ENCODE peak calls at places on chromosomes 2 and 18, in nine cellular contexts. I, E, H, N, J, V, Q, G and T are unnamed samples.

GRCh38 chr18:79779021-79779699 is 18.6 kb upstream of the KCNG2 start:
- DNase-seq in V (peak), Q (no peak), J (no peak), H (no peak), E (peak), I (no peak), N (no peak), G (peak), T (no peak)

GRCh38 chr18:13003466-13003896 is 12.3 kb downstream of the CEP192 start:
- DNase-seq in E (no peak), H (peak), J (peak), V (peak), N (no peak), G (no peak), Q (peak), I (peak), T (peak)

GRCh38 chr2:130376433-130377293 is 20.8 kb downstream of the PTPN18 start:
- DNase-seq in J (no peak), Q (no peak), V (no peak), I (no peak), G (peak), H (no peak), E (peak), N (no peak), T (no peak)

GRCh38 chr18:64165906-64166305 is 17.0 kb upstream of the LINC00305 start:
- DNase-seq in I (peak), J (peak), V (no peak), H (no peak), Q (no peak), G (no peak), E (no peak), N (no peak), T (no peak)

GRCh38 chr2:15941483-15941853 is 1.1 kb downstream of the MYCN start:
- DNase-seq in H (no peak), J (no peak), E (no peak), Q (no peak), N (no peak), V (peak), G (no peak), I (no peak), T (no peak)

GRCh38 chr2:180101846-180102245 is 94.7 kb upstream of the CWC22 start:
- DNase-seq in J (no peak), H (no peak), G (no peak), Q (no peak), V (no peak), E (no peak), N (no peak), I (no peak), T (no peak)

GRCh38 chr18:32530947-32531651 is 60.4 kb upstream of the GAREM1 start:
- DNase-seq in V (no peak), N (no peak), H (no peak), E (no peak), Q (peak), J (peak), I (no peak), G (no peak), T (peak)

GRCh38 chr2:231296401-231296800 is 98.0 kb downstream of the ARMC9 start:
- DNase-seq in E (no peak), H (no peak), V (no peak), I (no peak), J (no peak), N (no peak), G (no peak), Q (no peak), T (no peak)

GRCh38 chr18:76405761-76406356 is 89.2 kb downstream of the ZNF516 start:
- DNase-seq in H (peak), E (peak), I (peak), G (peak), N (no peak), V (peak), Q (peak), J (no peak), T (peak)

GRCh38 chr2:66840321-66841014 is 405.5 kb downstream of the MEIS1 start:
- DNase-seq in N (no peak), G (no peak), J (no peak), H (no peak), E (no peak), V (no peak), I (no peak), Q (no peak), T (no peak)

GRCh38 chr2:148021059-148021985 is at the start of gene MBD5:
- DNase-seq in I (peak), J (peak), V (peak), E (peak), H (peak), Q (peak), G (peak), N (peak), T (peak)

GRCh38 chr2:24273598-24273997 is 86.7 kb downstream of the ITSN2 start:
- DNase-seq in I (no peak), G (no peak), E (no peak), V (no peak), N (no peak), J (no peak), H (no peak), Q (no peak), T (no peak)

GRCh38 chr2:45885111-45885685 is 233.7 kb downstream of the PRKCE start:
- DNase-seq in J (peak), E (no peak), G (no peak), Q (no peak), N (no peak), V (peak), H (no peak), I (no peak), T (no peak)

GRCh38 chr2:132790232-132790755 is 120.3 kb upstream of the LYPD1 start:
- DNase-seq in G (no peak), J (no peak), Q (no peak), V (no peak), N (no peak), I (no peak), H (no peak), E (no peak), T (no peak)

DNA sequence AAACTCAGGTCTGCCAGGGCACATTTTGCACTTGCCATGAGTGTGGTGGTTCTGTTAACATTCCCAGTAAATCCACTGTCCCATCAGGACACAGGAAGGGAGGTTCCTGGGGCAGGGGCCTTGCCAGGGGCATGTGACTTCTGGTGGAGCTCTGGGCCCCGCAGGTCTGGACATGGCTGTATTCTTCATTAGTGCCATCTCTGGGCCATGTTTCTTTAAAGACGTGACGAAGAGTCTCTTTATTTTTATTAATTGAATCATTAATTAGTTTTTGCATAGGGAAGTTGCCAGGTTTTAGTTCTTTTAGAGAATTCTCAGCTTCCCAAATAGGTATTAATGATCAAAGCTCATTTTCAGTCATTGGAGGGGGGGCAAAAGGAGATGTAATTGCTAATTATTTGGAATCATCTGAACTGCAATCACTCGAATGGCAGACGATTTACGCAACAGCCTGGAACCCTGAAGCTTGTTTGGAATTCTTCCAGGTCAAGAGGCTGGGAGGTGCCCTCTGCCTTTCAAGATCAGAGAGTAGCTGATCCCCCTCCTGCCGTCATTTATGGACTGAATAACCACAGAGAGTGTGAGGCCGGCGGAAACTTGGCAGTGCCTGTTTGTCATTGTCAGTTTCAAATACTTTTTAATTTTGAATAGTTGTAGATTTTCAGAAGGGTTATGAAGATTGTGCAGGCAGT is 106.2 kb downstream of the RTP5 start:
- DNase-seq in E (no peak), V (no peak), I (no peak), Q (no peak), J (no peak), G (no peak), N (no peak), H (no peak), T (no peak)
- H3K27ac ChIP-seq in E (no peak), V (no peak), I (no peak), Q (no peak), J (no peak), G (no peak), N (no peak), H (no peak), T (no peak)

GRCh38 chr2:139949242-139949972 is 1169.2 kb upstream of the NXPH2 start:
- DNase-seq in I (no peak), V (no peak), H (no peak), J (no peak), E (no peak), Q (no peak), G (no peak), N (no peak), T (no peak)

GRCh38 chr2:139940701-139941100 is 1160.5 kb upstream of the NXPH2 start:
- DNase-seq in V (no peak), E (no peak), G (no peak), I (no peak), H (no peak), J (no peak), N (no peak), Q (no peak), T (no peak)

GRCh38 chr2:139946690-139947089 is 1166.5 kb upstream of the NXPH2 start:
- DNase-seq in G (no peak), V (peak), N (no peak), I (no peak), Q (no peak), J (no peak), E (no peak), H (no peak), T (no peak)
- TF ChIP-seq CTCF in G (no peak), V (no peak), N (no peak), I (no peak), Q (no peak), J (no peak), E (no peak), H (no peak), T (no peak)

GRCh38 chr2:10377747-10378085 is 70.4 kb downstream of the ODC1 start:
- DNase-seq in H (no peak), J (no peak), E (no peak), G (no peak), N (no peak), V (no peak), Q (no peak), I (no peak), T (no peak)

GRCh38 chr2:10375570-10376266 is 72.4 kb downstream of the ODC1 start:
- DNase-seq in I (no peak), J (no peak), N (no peak), G (no peak), V (no peak), E (no peak), H (no peak), Q (no peak), T (no peak)

GRCh38 chr2:10380048-10380926 is 67.8 kb downstream of the ODC1 start:
- DNase-seq in G (no peak), J (no peak), I (no peak), E (no peak), H (no peak), N (no peak), Q (no peak), V (no peak), T (no peak)

GRCh38 chr2:10377052-10377746 is 70.9 kb downstream of the ODC1 start:
- DNase-seq in N (no peak), V (no peak), G (no peak), I (no peak), H (no peak), J (no peak), Q (no peak), E (no peak), T (no peak)

DNA sequence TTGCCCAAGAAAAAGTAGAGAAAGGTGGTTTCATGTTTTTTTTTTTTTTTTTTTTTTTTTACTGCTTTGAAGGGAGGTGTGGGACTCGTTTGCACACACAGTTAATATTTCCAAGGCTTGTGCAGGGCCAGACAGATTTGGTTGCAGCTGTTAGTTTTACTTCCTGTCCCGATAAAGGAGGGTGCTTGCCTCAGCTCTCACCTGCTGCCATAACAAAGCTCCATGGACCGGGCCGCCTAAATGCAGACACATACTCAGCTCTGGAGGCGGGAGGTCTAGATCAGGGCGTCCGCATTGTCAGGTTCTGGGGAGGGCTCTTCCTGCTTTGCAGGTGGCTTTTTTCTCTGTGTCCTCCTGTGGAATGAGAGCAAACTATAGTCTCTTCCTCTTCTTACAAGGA is 69.9 kb downstream of the ODC1 start:
- DNase-seq in V (no peak), H (no peak), I (no peak), G (no peak), Q (no peak), J (no peak), N (peak), E (no peak), T (no peak)
- H3K27ac ChIP-seq in V (no peak), H (no peak), I (no peak), G (no peak), Q (no peak), J (no peak), N (no peak), E (no peak), T (no peak)

GRCh38 chr18:11040823-11041712 is 108.3 kb downstream of the PIEZO2 start:
- DNase-seq in N (no peak), E (no peak), J (peak), V (peak), I (peak), G (no peak), Q (peak), H (no peak), T (peak)
- TF ChIP-seq CTCF in N (peak), E (peak), J (peak), V (peak), I (peak), G (peak), Q (peak), H (no peak), T (peak)